ENCODE peak calls at places on chromosomes 11 and 22, in seven cellular contexts. One of them, this sample, is unnamed.

GRCh38 chr11:123174196-123175183 is 20.6 kb downstream of the CLMP start:
- DNase-seq in fibroblast of the conjunctiva: peak
- DNase-seq in right cardiac atrium: peak
- DNase-seq in SK-N-MC: peak
- DNase-seq in HEK293T: no peak
- DNase-seq in RWPE1: peak
- DNase-seq in body of pancreas: peak
- DNase-seq in this sample: peak

GRCh38 chr22:47304191-47304831 is 541.9 kb downstream of the TBC1D22A start:
- DNase-seq in SK-N-MC: no peak
- DNase-seq in right cardiac atrium: no peak
- DNase-seq in body of pancreas: no peak
- DNase-seq in HEK293T: no peak
- DNase-seq in RWPE1: no peak
- DNase-seq in fibroblast of the conjunctiva: no peak
- DNase-seq in this sample: no peak

GRCh38 chr11:267491-267994 is 10.7 kb upstream of the NLRP6 start:
- DNase-seq in body of pancreas: no peak
- DNase-seq in fibroblast of the conjunctiva: no peak
- DNase-seq in SK-N-MC: no peak
- DNase-seq in right cardiac atrium: no peak
- DNase-seq in RWPE1: no peak
- DNase-seq in HEK293T: no peak
- DNase-seq in this sample: peak

GRCh38 chr11:32090774-32091370 is at the start of gene RCN1:
- DNase-seq in SK-N-MC: no peak
- DNase-seq in right cardiac atrium: peak
- DNase-seq in HEK293T: peak
- DNase-seq in body of pancreas: peak
- DNase-seq in RWPE1: peak
- DNase-seq in fibroblast of the conjunctiva: peak
- DNase-seq in this sample: peak

GRCh38 chr11:22510010-22510409 is 115.6 kb downstream of the FANCF start:
- DNase-seq in right cardiac atrium: no peak
- DNase-seq in RWPE1: no peak
- DNase-seq in HEK293T: no peak
- DNase-seq in SK-N-MC: no peak
- DNase-seq in fibroblast of the conjunctiva: peak
- DNase-seq in body of pancreas: no peak
- DNase-seq in this sample: no peak

GRCh38 chr22:24087071-24087795 is 76.1 kb downstream of the CABIN1 start:
- DNase-seq in HEK293T: no peak
- DNase-seq in fibroblast of the conjunctiva: no peak
- DNase-seq in SK-N-MC: no peak
- DNase-seq in right cardiac atrium: no peak
- DNase-seq in RWPE1: no peak
- DNase-seq in body of pancreas: no peak
- DNase-seq in this sample: no peak

GRCh38 chr11:27183672-27184457 is 143.2 kb downstream of the BBOX1 start:
- DNase-seq in body of pancreas: peak
- DNase-seq in HEK293T: peak
- DNase-seq in right cardiac atrium: peak
- DNase-seq in SK-N-MC: peak
- DNase-seq in RWPE1: peak
- DNase-seq in fibroblast of the conjunctiva: peak
- DNase-seq in this sample: no peak

GRCh38 chr11:134652586-134653255 is 240.7 kb upstream of the B3GAT1 start:
- DNase-seq in right cardiac atrium: no peak
- DNase-seq in body of pancreas: no peak
- DNase-seq in HEK293T: no peak
- DNase-seq in RWPE1: no peak
- DNase-seq in SK-N-MC: no peak
- DNase-seq in fibroblast of the conjunctiva: no peak
- DNase-seq in this sample: no peak

GRCh38 chr11:69936750-69937149 is 117.5 kb upstream of the FGF3 start:
- DNase-seq in HEK293T: no peak
- DNase-seq in body of pancreas: no peak
- DNase-seq in right cardiac atrium: no peak
- DNase-seq in fibroblast of the conjunctiva: no peak
- DNase-seq in SK-N-MC: no peak
- DNase-seq in RWPE1: no peak
- DNase-seq in this sample: no peak

GRCh38 chr22:30767656-30768055 is 73.0 kb downstream of the OSBP2 start:
- DNase-seq in body of pancreas: no peak
- DNase-seq in right cardiac atrium: no peak
- DNase-seq in SK-N-MC: no peak
- DNase-seq in RWPE1: no peak
- DNase-seq in HEK293T: no peak
- DNase-seq in fibroblast of the conjunctiva: no peak
- DNase-seq in this sample: no peak

GRCh38 chr11:94519478-94520084 is 7.3 kb downstream of the C11orf97 start:
- DNase-seq in SK-N-MC: peak
- DNase-seq in right cardiac atrium: no peak
- DNase-seq in body of pancreas: peak
- DNase-seq in fibroblast of the conjunctiva: no peak
- DNase-seq in RWPE1: peak
- DNase-seq in HEK293T: no peak
- DNase-seq in this sample: no peak

GRCh38 chr11:33692013-33692504 is 8.6 kb downstream of the C11orf91 start:
- DNase-seq in body of pancreas: peak
- DNase-seq in fibroblast of the conjunctiva: peak
- DNase-seq in RWPE1: peak
- DNase-seq in SK-N-MC: no peak
- DNase-seq in right cardiac atrium: peak
- DNase-seq in HEK293T: no peak
- DNase-seq in this sample: no peak

GRCh38 chr11:10770626-10771254 is 19.7 kb downstream of the CTR9 start:
- DNase-seq in HEK293T: peak
- DNase-seq in right cardiac atrium: peak
- DNase-seq in fibroblast of the conjunctiva: peak
- DNase-seq in SK-N-MC: no peak
- DNase-seq in RWPE1: peak
- DNase-seq in body of pancreas: peak
- DNase-seq in this sample: peak

GRCh38 chr11:83816572-83817187 is 530.5 kb upstream of the CCDC90B start:
- DNase-seq in right cardiac atrium: no peak
- DNase-seq in RWPE1: peak
- DNase-seq in body of pancreas: no peak
- DNase-seq in SK-N-MC: peak
- DNase-seq in fibroblast of the conjunctiva: peak
- DNase-seq in HEK293T: no peak
- DNase-seq in this sample: no peak

GRCh38 chr11:95494167-95494566 is 263.2 kb upstream of the SESN3 start:
- DNase-seq in HEK293T: no peak
- DNase-seq in SK-N-MC: no peak
- DNase-seq in body of pancreas: no peak
- DNase-seq in right cardiac atrium: no peak
- DNase-seq in RWPE1: no peak
- DNase-seq in fibroblast of the conjunctiva: no peak
- DNase-seq in this sample: no peak

GRCh38 chr22:20015971-20016733 is 471 bp downstream of the ARVCF start:
- DNase-seq in SK-N-MC: no peak
- DNase-seq in HEK293T: peak
- DNase-seq in right cardiac atrium: peak
- DNase-seq in body of pancreas: peak
- DNase-seq in fibroblast of the conjunctiva: no peak
- DNase-seq in RWPE1: no peak
- DNase-seq in this sample: no peak

GRCh38 chr11:1557904-1558831 is 13.9 kb downstream of the DUSP8 start:
- DNase-seq in RWPE1: peak
- DNase-seq in body of pancreas: peak
- DNase-seq in fibroblast of the conjunctiva: peak
- DNase-seq in SK-N-MC: no peak
- DNase-seq in HEK293T: no peak
- DNase-seq in right cardiac atrium: peak
- DNase-seq in this sample: peak

GRCh38 chr11:46066335-46066734 is 54.9 kb downstream of the PHF21A start:
- DNase-seq in RWPE1: peak
- DNase-seq in HEK293T: no peak
- DNase-seq in SK-N-MC: no peak
- DNase-seq in fibroblast of the conjunctiva: no peak
- DNase-seq in body of pancreas: no peak
- DNase-seq in right cardiac atrium: no peak
- DNase-seq in this sample: no peak

GRCh38 chr11:119160151-119160550 is 8.4 kb upstream of the NLRX1 start:
- DNase-seq in right cardiac atrium: no peak
- DNase-seq in body of pancreas: no peak
- DNase-seq in SK-N-MC: no peak
- DNase-seq in fibroblast of the conjunctiva: no peak
- DNase-seq in RWPE1: no peak
- DNase-seq in HEK293T: no peak
- DNase-seq in this sample: no peak

GRCh38 chr22:22684605-22685561 is 40.5 kb downstream of the GGTLC2 start:
- DNase-seq in right cardiac atrium: no peak
- DNase-seq in SK-N-MC: no peak
- DNase-seq in body of pancreas: peak
- DNase-seq in HEK293T: peak
- DNase-seq in RWPE1: no peak
- DNase-seq in fibroblast of the conjunctiva: peak
- DNase-seq in this sample: peak

GRCh38 chr11:92159931-92160330 is 64.7 kb upstream of the FAT3 start:
- DNase-seq in SK-N-MC: peak
- DNase-seq in HEK293T: no peak
- DNase-seq in body of pancreas: no peak
- DNase-seq in right cardiac atrium: no peak
- DNase-seq in fibroblast of the conjunctiva: no peak
- DNase-seq in RWPE1: no peak
- DNase-seq in this sample: no peak

GRCh38 chr22:42229455-42230149 is 40.9 kb downstream of the TCF20 start:
- DNase-seq in SK-N-MC: no peak
- DNase-seq in RWPE1: no peak
- DNase-seq in right cardiac atrium: no peak
- DNase-seq in body of pancreas: peak
- DNase-seq in fibroblast of the conjunctiva: peak
- DNase-seq in HEK293T: no peak
- DNase-seq in this sample: no peak

GRCh38 chr11:90204832-90205646 is 17.8 kb downstream of the CHORDC1 start:
- DNase-seq in SK-N-MC: peak
- DNase-seq in fibroblast of the conjunctiva: peak
- DNase-seq in HEK293T: peak
- DNase-seq in body of pancreas: peak
- DNase-seq in right cardiac atrium: no peak
- DNase-seq in RWPE1: peak
- DNase-seq in this sample: no peak

GRCh38 chr11:3686751-3687150 is 15.6 kb upstream of the CHRNA10 start:
- DNase-seq in SK-N-MC: no peak
- DNase-seq in fibroblast of the conjunctiva: no peak
- DNase-seq in body of pancreas: no peak
- DNase-seq in RWPE1: no peak
- DNase-seq in right cardiac atrium: no peak
- DNase-seq in HEK293T: no peak
- DNase-seq in this sample: no peak